ENCODE peak calls at places on chromosomes 5 and 9, in four cellular contexts. T, H, A and N are unnamed samples.
A peak's percentile ranks its signal among the peaks of the same experiment; 100 is the strongest.

GRCh38 chr9:76374702-76375543 is 19.3 kb downstream of the RFK start:
- DNase-seq in T (peak; percentile 83), H (no peak), A (peak; percentile 94), N (peak; percentile 81)

GRCh38 chr5:140012443-140012842 is 30.7 kb downstream of the NRG2 start:
- DNase-seq in T (no peak), H (no peak), A (no peak), N (no peak)

GRCh38 chr5:55848783-55849182 is 2.4 kb upstream of the IL31RA start:
- DNase-seq in T (no peak), H (no peak), A (no peak), N (no peak)

GRCh38 chr9:68751556-68751955 is 46.5 kb downstream of the PIP5K1B start:
- DNase-seq in T (no peak), H (no peak), A (peak; percentile 7), N (no peak)

GRCh38 chr5:176883700-176884570 is 15.2 kb downstream of the HK3 start:
- DNase-seq in T (peak; percentile 22), H (no peak), A (no peak), N (no peak)

GRCh38 chr9:101485873-101486692 is 47.6 kb upstream of the RNF20 start:
- DNase-seq in T (peak; percentile 41), H (no peak), A (peak; percentile 21), N (peak; percentile 61)

GRCh38 chr5:127562252-127562651 is 44.8 kb downstream of the PRRC1 start:
- DNase-seq in T (no peak), H (no peak), A (peak; percentile 26), N (peak; percentile 12)

GRCh38 chr9:39588056-39588814 is 232.8 kb downstream of the SPATA31A1 start:
- DNase-seq in T (peak; percentile 7), H (peak; percentile 11), A (peak; percentile 58), N (no peak)

GRCh38 chr9:107737987-107738743 is 248.6 kb upstream of the KLF4 start:
- DNase-seq in T (peak; percentile 75), H (no peak), A (peak; percentile 98), N (no peak)

GRCh38 chr5:160310140-160310909 is 2.0 kb downstream of the CCNJL start:
- DNase-seq in T (no peak), H (no peak), A (no peak), N (no peak)